ENCODE peak calls at places on chromosomes 4 and X, in nine cellular contexts. One of them, this sample, is unnamed.

GRCh38 chr4:21664355-21664754 is 284.2 kb downstream of the KCNIP4 start:
- DNase-seq in pancreas: no peak
- DNase-seq in WTC11: no peak
- DNase-seq in brain microvascular endothelial cell: no peak
- DNase-seq in coronary artery: no peak
- DNase-seq in stomach: no peak
- DNase-seq in cardiac fibroblast: peak; percentile 5
- DNase-seq in IMR-90: no peak
- DNase-seq in A673: no peak
- DNase-seq in this sample: no peak

GRCh38 chrX:116726806-116727205 is 264.0 kb upstream of the CT83 start:
- DNase-seq in pancreas: no peak
- DNase-seq in WTC11: peak; percentile 9
- DNase-seq in brain microvascular endothelial cell: no peak
- DNase-seq in coronary artery: no peak
- DNase-seq in stomach: no peak
- DNase-seq in cardiac fibroblast: no peak
- DNase-seq in IMR-90: no peak
- DNase-seq in A673: no peak
- DNase-seq in this sample: no peak

GRCh38 chrX:151396042-151396826 is 772 bp upstream of the VMA21 start:
- DNase-seq in pancreas: no peak
- DNase-seq in WTC11: no peak
- DNase-seq in brain microvascular endothelial cell: peak; percentile 17
- DNase-seq in coronary artery: no peak
- DNase-seq in stomach: no peak
- DNase-seq in cardiac fibroblast: no peak
- DNase-seq in IMR-90: peak; percentile 43
- DNase-seq in A673: no peak
- DNase-seq in this sample: peak; percentile 33

GRCh38 chr4:15521442-15522039 is 51.9 kb downstream of the CC2D2A start:
- DNase-seq in pancreas: no peak
- DNase-seq in WTC11: no peak
- DNase-seq in brain microvascular endothelial cell: no peak
- DNase-seq in coronary artery: no peak
- DNase-seq in stomach: no peak
- DNase-seq in cardiac fibroblast: no peak
- DNase-seq in IMR-90: peak; percentile 41
- DNase-seq in A673: peak; percentile 15
- DNase-seq in this sample: no peak

GRCh38 chr4:52968696-52969095 is 106.6 kb downstream of the RASL11B start:
- DNase-seq in pancreas: no peak
- DNase-seq in WTC11: no peak
- DNase-seq in brain microvascular endothelial cell: no peak
- DNase-seq in coronary artery: no peak
- DNase-seq in stomach: no peak
- DNase-seq in cardiac fibroblast: no peak
- DNase-seq in IMR-90: no peak
- DNase-seq in A673: no peak
- DNase-seq in this sample: no peak

GRCh38 chr4:21113496-21114213 is 413.4 kb downstream of the PACRGL start:
- DNase-seq in pancreas: no peak
- DNase-seq in WTC11: no peak
- DNase-seq in brain microvascular endothelial cell: no peak
- DNase-seq in coronary artery: no peak
- DNase-seq in stomach: no peak
- DNase-seq in cardiac fibroblast: peak; percentile 58
- DNase-seq in IMR-90: no peak
- DNase-seq in A673: no peak
- DNase-seq in this sample: no peak

GRCh38 chr4:113691676-113692075 is 69.9 kb downstream of the CAMK2D start:
- DNase-seq in pancreas: no peak
- DNase-seq in WTC11: no peak
- DNase-seq in brain microvascular endothelial cell: no peak
- DNase-seq in coronary artery: no peak
- DNase-seq in stomach: no peak
- DNase-seq in cardiac fibroblast: no peak
- DNase-seq in IMR-90: no peak
- DNase-seq in A673: no peak
- DNase-seq in this sample: no peak

GRCh38 chr4:71498002-71498401 is 159.2 kb downstream of the SLC4A4 start:
- DNase-seq in pancreas: no peak
- DNase-seq in WTC11: no peak
- DNase-seq in brain microvascular endothelial cell: no peak
- DNase-seq in coronary artery: no peak
- DNase-seq in stomach: no peak
- DNase-seq in cardiac fibroblast: peak; percentile 48
- DNase-seq in IMR-90: peak; percentile 69
- DNase-seq in A673: no peak
- DNase-seq in this sample: no peak

DNA sequence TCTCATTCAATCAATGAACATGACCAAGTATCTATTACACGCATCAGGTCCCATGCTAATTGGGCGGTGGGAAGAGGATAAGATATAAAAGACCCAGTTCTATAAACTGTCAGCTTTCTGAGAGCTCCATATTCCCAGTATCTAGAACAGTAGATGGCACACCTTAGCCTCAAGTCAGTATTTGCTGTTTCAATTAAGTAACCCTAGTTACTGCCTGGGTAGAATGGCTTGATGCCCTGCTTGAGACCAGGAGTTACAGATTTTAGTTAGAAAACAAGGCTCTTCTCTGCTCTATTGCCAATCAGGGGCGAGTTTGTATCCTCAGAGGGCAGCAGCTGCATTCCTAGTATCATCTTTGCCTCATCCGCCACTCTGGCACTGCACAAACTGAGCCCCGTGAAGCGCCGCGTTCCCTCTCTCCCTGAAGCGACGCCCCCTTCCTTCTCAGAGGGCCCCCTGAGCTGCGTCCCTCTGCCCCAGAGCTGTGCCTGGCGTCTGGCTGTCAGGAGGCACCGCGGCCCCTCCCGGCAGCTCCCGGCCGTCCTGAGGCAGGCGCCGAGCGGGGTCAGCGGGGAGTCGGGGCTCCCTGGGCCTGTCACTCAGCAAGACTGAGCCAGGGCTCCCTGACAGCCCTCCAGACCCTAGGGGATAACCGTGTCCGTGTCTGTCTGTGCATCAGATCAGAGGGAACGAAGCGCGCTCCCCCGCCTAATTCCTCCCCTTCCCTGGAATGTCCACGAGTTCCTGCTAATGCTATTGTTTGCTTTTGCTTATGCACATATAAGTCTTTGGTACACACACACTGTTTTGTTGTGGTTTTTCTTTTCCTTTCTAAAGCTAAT is 212.4 kb upstream of the TTC29 start:
- DNase-seq in pancreas: no peak
- DNase-seq in WTC11: peak; percentile 70
- DNase-seq in brain microvascular endothelial cell: peak; percentile 61
- DNase-seq in coronary artery: no peak
- DNase-seq in stomach: peak; percentile 28
- DNase-seq in cardiac fibroblast: peak; percentile 60
- DNase-seq in IMR-90: peak; percentile 20
- DNase-seq in A673: peak; percentile 60
- DNase-seq in this sample: peak; percentile 12
- TF ChIP-seq CTCF in pancreas: no peak
- TF ChIP-seq CTCF in WTC11: no peak
- TF ChIP-seq CTCF in brain microvascular endothelial cell: no peak
- TF ChIP-seq CTCF in coronary artery: no peak
- TF ChIP-seq CTCF in stomach: no peak
- TF ChIP-seq CTCF in cardiac fibroblast: no peak
- TF ChIP-seq CTCF in IMR-90: no peak
- TF ChIP-seq CTCF in A673: no peak
- TF ChIP-seq CTCF in this sample: no peak

DNA sequence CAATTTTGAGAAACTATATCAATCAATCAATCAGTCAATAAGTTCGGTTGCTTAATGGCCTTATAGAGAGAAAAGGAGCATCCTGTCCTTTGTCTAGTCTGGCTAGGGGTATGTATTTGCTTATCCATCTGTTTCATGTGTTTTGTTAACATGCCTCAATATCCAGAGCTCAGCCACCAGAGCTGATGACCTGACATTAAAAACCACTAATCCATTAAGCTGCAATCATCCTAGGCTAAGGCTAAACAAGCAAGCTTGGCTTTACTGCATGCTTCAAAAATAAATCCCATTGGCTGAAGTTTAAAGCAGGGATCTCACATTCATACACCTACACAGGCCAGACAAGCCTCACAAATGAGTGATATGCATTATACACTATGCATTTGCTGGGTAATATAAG is 139.7 kb downstream of the INPP4B start:
- DNase-seq in pancreas: no peak
- DNase-seq in WTC11: no peak
- DNase-seq in brain microvascular endothelial cell: no peak
- DNase-seq in coronary artery: no peak
- DNase-seq in stomach: no peak
- DNase-seq in cardiac fibroblast: no peak
- DNase-seq in IMR-90: no peak
- DNase-seq in A673: no peak
- DNase-seq in this sample: no peak
- TF ChIP-seq CTCF in pancreas: no peak
- TF ChIP-seq CTCF in WTC11: no peak
- TF ChIP-seq CTCF in brain microvascular endothelial cell: no peak
- TF ChIP-seq CTCF in coronary artery: no peak
- TF ChIP-seq CTCF in stomach: no peak
- TF ChIP-seq CTCF in cardiac fibroblast: no peak
- TF ChIP-seq CTCF in IMR-90: no peak
- TF ChIP-seq CTCF in A673: no peak
- TF ChIP-seq CTCF in this sample: no peak

DNA sequence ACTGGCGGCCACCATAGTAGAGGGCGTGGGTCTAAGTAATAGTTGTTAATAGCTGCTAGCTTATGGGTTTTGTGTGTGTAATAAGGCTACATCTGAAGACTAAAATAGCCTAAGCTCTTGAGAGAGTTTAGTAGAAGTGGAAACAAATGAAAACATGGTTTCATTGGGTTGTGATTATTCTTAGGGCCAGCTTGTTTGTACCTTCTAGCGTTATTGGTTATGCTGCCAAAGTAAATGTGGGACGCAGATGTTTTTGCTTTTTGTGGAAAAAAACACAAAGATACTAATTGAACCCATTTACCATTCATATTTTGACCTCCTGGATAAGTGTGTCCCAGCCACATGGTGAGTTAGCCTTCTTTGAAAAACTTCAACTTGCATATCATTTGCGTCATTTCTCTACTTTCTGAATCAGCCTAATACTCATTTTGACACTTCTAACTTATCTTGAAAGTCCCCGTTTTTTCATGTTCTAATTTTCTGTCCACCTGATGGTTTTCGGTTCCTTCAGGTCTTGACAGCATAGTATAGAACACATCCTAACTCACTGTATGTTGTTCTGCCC is 305.3 kb downstream of the FRMPD4 start:
- DNase-seq in pancreas: no peak
- DNase-seq in WTC11: no peak
- DNase-seq in brain microvascular endothelial cell: no peak
- DNase-seq in coronary artery: no peak
- DNase-seq in stomach: no peak
- DNase-seq in cardiac fibroblast: no peak
- DNase-seq in IMR-90: no peak
- DNase-seq in A673: no peak
- DNase-seq in this sample: no peak
- TF ChIP-seq CTCF in pancreas: no peak
- TF ChIP-seq CTCF in WTC11: no peak
- TF ChIP-seq CTCF in brain microvascular endothelial cell: no peak
- TF ChIP-seq CTCF in coronary artery: no peak
- TF ChIP-seq CTCF in stomach: no peak
- TF ChIP-seq CTCF in cardiac fibroblast: no peak
- TF ChIP-seq CTCF in IMR-90: no peak
- TF ChIP-seq CTCF in A673: no peak
- TF ChIP-seq CTCF in this sample: no peak

GRCh38 chr4:102546635-102547034 is 45.5 kb downstream of the NFKB1 start:
- DNase-seq in pancreas: no peak
- DNase-seq in WTC11: no peak
- DNase-seq in brain microvascular endothelial cell: no peak
- DNase-seq in coronary artery: no peak
- DNase-seq in stomach: no peak
- DNase-seq in cardiac fibroblast: no peak
- DNase-seq in IMR-90: no peak
- DNase-seq in A673: no peak
- DNase-seq in this sample: no peak

GRCh38 chr4:102543529-102543928 is 42.4 kb downstream of the NFKB1 start:
- DNase-seq in pancreas: no peak
- DNase-seq in WTC11: no peak
- DNase-seq in brain microvascular endothelial cell: no peak
- DNase-seq in coronary artery: no peak
- DNase-seq in stomach: no peak
- DNase-seq in cardiac fibroblast: no peak
- DNase-seq in IMR-90: no peak
- DNase-seq in A673: no peak
- DNase-seq in this sample: no peak

GRCh38 chr4:102537280-102537679 is 36.1 kb downstream of the NFKB1 start:
- DNase-seq in pancreas: no peak
- DNase-seq in WTC11: no peak
- DNase-seq in brain microvascular endothelial cell: no peak
- DNase-seq in coronary artery: no peak
- DNase-seq in stomach: no peak
- DNase-seq in cardiac fibroblast: no peak
- DNase-seq in IMR-90: peak; percentile 46
- DNase-seq in A673: no peak
- DNase-seq in this sample: no peak

GRCh38 chr4:102543030-102543505 is 41.9 kb downstream of the NFKB1 start:
- DNase-seq in pancreas: no peak
- DNase-seq in WTC11: no peak
- DNase-seq in brain microvascular endothelial cell: no peak
- DNase-seq in coronary artery: no peak
- DNase-seq in stomach: no peak
- DNase-seq in cardiac fibroblast: no peak
- DNase-seq in IMR-90: no peak
- DNase-seq in A673: no peak
- DNase-seq in this sample: no peak

GRCh38 chr4:102541708-102542107 is 40.5 kb downstream of the NFKB1 start:
- DNase-seq in pancreas: no peak
- DNase-seq in WTC11: peak; percentile 69
- DNase-seq in brain microvascular endothelial cell: no peak
- DNase-seq in coronary artery: no peak
- DNase-seq in stomach: no peak
- DNase-seq in cardiac fibroblast: no peak
- DNase-seq in IMR-90: no peak
- DNase-seq in A673: no peak
- DNase-seq in this sample: peak; percentile 43
- TF ChIP-seq CTCF in pancreas: no peak
- TF ChIP-seq CTCF in WTC11: no peak
- TF ChIP-seq CTCF in brain microvascular endothelial cell: peak; percentile 25
- TF ChIP-seq CTCF in coronary artery: no peak
- TF ChIP-seq CTCF in stomach: no peak
- TF ChIP-seq CTCF in cardiac fibroblast: no peak
- TF ChIP-seq CTCF in IMR-90: no peak
- TF ChIP-seq CTCF in A673: peak; percentile 40
- TF ChIP-seq CTCF in this sample: no peak

This sample was measured in psoas muscle.